ENCODE peak calls at places on chromosomes 3 and 15, in six cellular contexts. X is iris pigment epithelial cell, B is MM.1S, J is B cell, H is posterior cingulate gyrus, Q is GM03348. V is an unnamed sample.

GRCh38 chr15:39344662-39345141 is 236.2 kb upstream of the THBS1 start:
- DNase-seq in X (no peak), B (no peak), J (no peak), H (no peak), Q (no peak), V (no peak)

GRCh38 chr15:95843241-95843851 is 487.2 kb upstream of the NR2F2 start:
- DNase-seq in X (peak), B (peak), J (no peak), H (no peak), Q (peak), V (no peak)

GRCh38 chr3:151268267-151269235 is 9.8 kb downstream of the P2RY14 start:
- DNase-seq in X (peak), B (no peak), J (no peak), H (no peak), Q (no peak), V (no peak)

GRCh38 chr15:45402955-45403892 is 24.9 kb upstream of the GATM start:
- DNase-seq in X (peak), B (peak), J (peak), H (peak), Q (peak), V (peak)

GRCh38 chr3:21893250-21893649 is 142.2 kb upstream of the ZNF385D start:
- DNase-seq in X (peak), B (no peak), J (no peak), H (no peak), Q (no peak), V (no peak)

GRCh38 chr15:71489570-71489969 is 320.8 kb upstream of the NR2E3 start:
- DNase-seq in X (no peak), B (no peak), J (no peak), H (no peak), Q (no peak), V (no peak)

GRCh38 chr15:80251505-80252280 is at the start of gene CTXND1:
- DNase-seq in X (no peak), B (no peak), J (peak), H (no peak), Q (peak), V (no peak)

GRCh38 chr3:150049317-150049716 is 78.6 kb upstream of the PFN2 start:
- DNase-seq in X (peak), B (no peak), J (no peak), H (no peak), Q (no peak), V (no peak)

GRCh38 chr3:11095932-11096265 is 58.4 kb upstream of the HRH1 start:
- DNase-seq in X (peak), B (no peak), J (no peak), H (no peak), Q (no peak), V (no peak)

GRCh38 chr3:31981206-31982181 is at the start of the genes OSBPL10 and ZNF860:
- DNase-seq in X (peak), B (peak), J (peak), H (peak), Q (peak), V (peak)

GRCh38 chr3:86990734-86991481 is at the start of gene VGLL3:
- DNase-seq in X (peak), B (peak), J (peak), H (no peak), Q (peak), V (no peak)

GRCh38 chr15:55197719-55198118 is 978 bp upstream of the RSL24D1 start:
- DNase-seq in X (no peak), B (no peak), J (no peak), H (no peak), Q (no peak), V (no peak)

GRCh38 chr15:71588746-71589145 is 221.6 kb upstream of the NR2E3 start:
- DNase-seq in X (peak), B (no peak), J (no peak), H (no peak), Q (peak), V (no peak)

GRCh38 chr15:90650117-90650955 is 66.8 kb upstream of the BLM start:
- DNase-seq in X (no peak), B (no peak), J (no peak), H (no peak), Q (no peak), V (no peak)

GRCh38 chr15:31457161-31457560 is 130.5 kb downstream of the KLF13 start:
- DNase-seq in X (no peak), B (no peak), J (no peak), H (no peak), Q (peak), V (peak)

GRCh38 chr15:74291101-74292071 is 55.3 kb downstream of the CCDC33 start:
- DNase-seq in X (peak), B (peak), J (peak), H (peak), Q (peak), V (peak)

GRCh38 chr3:181176610-181177009 is 187.1 kb upstream of the DNAJC19 start:
- DNase-seq in X (peak), B (peak), J (no peak), H (peak), Q (peak), V (peak)

GRCh38 chr3:111763968-111764367 is 95.1 kb upstream of the PHLDB2 start:
- DNase-seq in X (peak), B (no peak), J (no peak), H (no peak), Q (peak), V (no peak)

GRCh38 chr3:155185623-155186022 is 105.5 kb downstream of the MME start:
- DNase-seq in X (peak), B (peak), J (no peak), H (no peak), Q (peak), V (no peak)

GRCh38 chr3:184788751-184789150 is 23.2 kb upstream of the VPS8 start:
- DNase-seq in X (no peak), B (no peak), J (no peak), H (no peak), Q (peak), V (no peak)

GRCh38 chr15:88057836-88058235 is 198.7 kb downstream of the NTRK3 start:
- DNase-seq in X (no peak), B (no peak), J (no peak), H (no peak), Q (no peak), V (no peak)

GRCh38 chr3:189235214-189235613 is 63.4 kb downstream of the TPRG1 start:
- DNase-seq in X (no peak), B (no peak), J (no peak), H (no peak), Q (peak), V (no peak)

GRCh38 chr3:185069583-185070030 is 83.3 kb downstream of the C3orf70 start:
- DNase-seq in X (no peak), B (no peak), J (no peak), H (no peak), Q (no peak), V (no peak)

GRCh38 chr3:183438749-183439148 is 10.3 kb upstream of the MCF2L2 start:
- DNase-seq in X (no peak), B (no peak), J (no peak), H (no peak), Q (no peak), V (no peak)

GRCh38 chr3:56624725-56625124 is 58.3 kb downstream of the TASOR start:
- DNase-seq in X (peak), B (no peak), J (no peak), H (no peak), Q (peak), V (no peak)

GRCh38 chr3:136752046-136752326 is 192 bp downstream of the STAG1 start:
- DNase-seq in X (no peak), B (peak), J (peak), H (no peak), Q (peak), V (peak)

GRCh38 chr15:43266834-43267233 is at the start of gene TGM5:
- DNase-seq in X (no peak), B (no peak), J (no peak), H (no peak), Q (no peak), V (no peak)

GRCh38 chr15:80849308-80849707 is 70.1 kb downstream of the CEMIP start:
- DNase-seq in X (peak), B (no peak), J (no peak), H (no peak), Q (peak), V (no peak)

GRCh38 chr15:33313491-33313890 is 2.7 kb downstream of the RYR3 start:
- DNase-seq in X (no peak), B (no peak), J (no peak), H (no peak), Q (no peak), V (no peak)